ENCODE peak calls at places on chromosomes 3 and 15, in four cellular contexts. X is uterus, M is adrenal gland, W is breast epithelium. N is an unnamed sample.

GRCh38 chr3:31448035-31448881 is 84.5 kb upstream of the STT3B start:
- DNase-seq in M (no peak), W (no peak), X (no peak), N (peak; percentile 12)

GRCh38 chr15:57356636-57357035 is 19.7 kb upstream of the CGNL1 start:
- DNase-seq in M (no peak), X (no peak), W (no peak), N (peak; percentile 43)

GRCh38 chr3:145219355-145220196 is 941.4 kb downstream of the PLOD2 start:
- DNase-seq in M (no peak), X (no peak), W (no peak), N (no peak)

GRCh38 chr3:143179603-143180002 is 60.0 kb downstream of the CHST2 start:
- DNase-seq in M (no peak), W (no peak), X (no peak), N (no peak)

GRCh38 chr15:59994855-59995557 is 9.1 kb upstream of the FOXB1 start:
- DNase-seq in X (no peak), M (no peak), W (no peak), N (no peak)

GRCh38 chr3:129829640-129830039 is 63.9 kb downstream of the TMCC1 start:
- DNase-seq in W (peak; percentile 32), X (peak; percentile 30), M (peak; percentile 59), N (peak; percentile 95)

GRCh38 chr3:84943379-84943778 is 15.4 kb upstream of the CADM2 start:
- DNase-seq in X (no peak), M (no peak), W (no peak), N (no peak)

GRCh38 chr3:101072299-101072698 is 79.1 kb upstream of the ABI3BP start:
- DNase-seq in W (no peak), X (no peak), M (no peak), N (peak; percentile 52)

GRCh38 chr3:192188218-192188835 is 539.0 kb downstream of the FGF12 start:
- DNase-seq in W (no peak), M (peak; percentile 38), X (peak; percentile 39), N (peak; percentile 4)

GRCh38 chr15:70597056-70597603 is 166.2 kb downstream of the UACA start:
- DNase-seq in M (no peak), W (peak; percentile 40), X (no peak), N (no peak)

GRCh38 chr3:81218023-81218422 is 543.4 kb downstream of the GBE1 start:
- DNase-seq in M (no peak), W (no peak), X (no peak), N (no peak)

GRCh38 chr3:115111632-115112031 is 35.5 kb downstream of the ZBTB20 start:
- DNase-seq in M (no peak), X (no peak), W (no peak), N (no peak)

GRCh38 chr3:64332461-64333350 is 107.4 kb upstream of the PRICKLE2 start:
- DNase-seq in X (no peak), M (no peak), W (no peak), N (peak; percentile 71)

GRCh38 chr3:176275538-176275937 is 921.7 kb downstream of the TBL1XR1 start:
- DNase-seq in W (no peak), X (no peak), M (no peak), N (no peak)

GRCh38 chr3:112132975-112133448 is at the start of gene GCSAM:
- DNase-seq in X (no peak), M (peak; percentile 23), W (peak; percentile 51), N (no peak)

GRCh38 chr3:177089901-177090300 is 107.4 kb downstream of the TBL1XR1 start:
- DNase-seq in M (no peak), X (no peak), W (no peak), N (no peak)

GRCh38 chr15:38991126-38991525 is 426.5 kb upstream of the RASGRP1 start:
- DNase-seq in W (no peak), M (no peak), X (no peak), N (peak; percentile 56)

GRCh38 chr15:95603802-95604201 is 726.7 kb upstream of the NR2F2 start:
- DNase-seq in M (no peak), X (no peak), W (no peak), N (peak; percentile 23)

GRCh38 chr15:65409284-65409631 is 13.5 kb downstream of the IGDCC4 start:
- DNase-seq in M (no peak), W (no peak), X (no peak), N (peak; percentile 99)

GRCh38 chr3:175426805-175427204 is 567.7 kb downstream of the NAALADL2 start:
- DNase-seq in X (no peak), M (no peak), W (no peak), N (peak; percentile 45)

GRCh38 chr3:196684548-196685407 is 27.3 kb downstream of the CEP19 start:
- DNase-seq in X (peak; percentile 49), W (peak; percentile 33), M (peak; percentile 61), N (peak; percentile 47)

GRCh38 chr3:46479021-46479420 is 14.3 kb upstream of the LTF start:
- DNase-seq in X (no peak), M (no peak), W (no peak), N (no peak)

GRCh38 chr3:194369522-194370279 is at the start of gene LRRC15:
- DNase-seq in X (no peak), M (peak; percentile 40), W (no peak), N (peak; percentile 71)

GRCh38 chr15:73805504-73806089 is 52.4 kb upstream of the INSYN1 start:
- DNase-seq in W (no peak), M (no peak), X (no peak), N (no peak)

GRCh38 chr3:40079845-40080240 is 229.7 kb upstream of the EIF1B start:
- DNase-seq in M (no peak), X (no peak), W (no peak), N (no peak)

GRCh38 chr15:65132841-65133549 is 613 bp downstream of the PDCD7 start:
- DNase-seq in W (no peak), M (peak; percentile 35), X (no peak), N (peak; percentile 47)

GRCh38 chr15:90557651-90558084 is 27.9 kb downstream of the CRTC3 start:
- DNase-seq in W (peak; percentile 51), X (peak; percentile 87), M (peak; percentile 82), N (peak; percentile 65)

GRCh38 chr15:90184786-90185704 is 16.1 kb upstream of the SEMA4B start:
- DNase-seq in X (peak; percentile 76), M (peak; percentile 82), W (peak; percentile 43), N (no peak)

GRCh38 chr3:188788621-188789081 is 383.1 kb upstream of the TPRG1 start:
- DNase-seq in M (no peak), W (no peak), X (no peak), N (peak; percentile 97)

GRCh38 chr3:113531826-113532697 is at the start of gene SIDT1:
- DNase-seq in M (peak; percentile 25), W (no peak), X (no peak), N (no peak)
- TF ChIP-seq POLR2A in M (no peak), W (no peak), X (no peak), N (no peak)

GRCh38 chr15:40323239-40323952 is at the start of gene INAFM2:
- DNase-seq in X (peak; percentile 92), W (peak; percentile 72), M (peak; percentile 79), N (peak; percentile 92)
- TF ChIP-seq POLR2A in X (no peak), W (no peak), M (peak; percentile 43), N (peak; percentile 65)

GRCh38 chr15:63505842-63506222 is 1.4 kb downstream of the USP3 start:
- DNase-seq in X (no peak), M (no peak), W (no peak), N (no peak)
- TF ChIP-seq POLR2A in X (no peak), M (no peak), W (no peak), N (no peak)

DNA sequence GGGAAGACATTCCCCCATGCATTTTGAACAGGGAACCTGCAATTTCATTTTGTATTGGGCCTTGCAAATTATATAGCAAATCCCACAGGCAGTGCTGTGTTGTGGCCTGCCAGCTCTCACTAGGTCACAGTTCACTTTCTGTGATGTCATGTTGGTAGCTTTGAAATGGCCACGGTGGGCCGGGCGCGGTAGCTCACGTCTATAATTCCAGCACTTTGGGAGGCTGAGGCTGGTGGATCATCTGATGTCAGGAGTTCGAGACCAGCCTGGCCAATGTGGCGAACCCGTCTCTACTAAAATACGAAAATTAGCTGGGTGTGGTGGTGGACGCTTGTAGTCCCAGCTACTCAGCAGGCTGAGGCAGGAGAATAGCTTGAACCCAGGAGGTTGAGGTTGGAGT is 26.9 kb upstream of the C15orf39 start:
- DNase-seq in W (no peak), M (no peak), X (no peak), N (no peak)
- TF ChIP-seq POLR2A in W (no peak), M (no peak), X (no peak), N (no peak)

DNA sequence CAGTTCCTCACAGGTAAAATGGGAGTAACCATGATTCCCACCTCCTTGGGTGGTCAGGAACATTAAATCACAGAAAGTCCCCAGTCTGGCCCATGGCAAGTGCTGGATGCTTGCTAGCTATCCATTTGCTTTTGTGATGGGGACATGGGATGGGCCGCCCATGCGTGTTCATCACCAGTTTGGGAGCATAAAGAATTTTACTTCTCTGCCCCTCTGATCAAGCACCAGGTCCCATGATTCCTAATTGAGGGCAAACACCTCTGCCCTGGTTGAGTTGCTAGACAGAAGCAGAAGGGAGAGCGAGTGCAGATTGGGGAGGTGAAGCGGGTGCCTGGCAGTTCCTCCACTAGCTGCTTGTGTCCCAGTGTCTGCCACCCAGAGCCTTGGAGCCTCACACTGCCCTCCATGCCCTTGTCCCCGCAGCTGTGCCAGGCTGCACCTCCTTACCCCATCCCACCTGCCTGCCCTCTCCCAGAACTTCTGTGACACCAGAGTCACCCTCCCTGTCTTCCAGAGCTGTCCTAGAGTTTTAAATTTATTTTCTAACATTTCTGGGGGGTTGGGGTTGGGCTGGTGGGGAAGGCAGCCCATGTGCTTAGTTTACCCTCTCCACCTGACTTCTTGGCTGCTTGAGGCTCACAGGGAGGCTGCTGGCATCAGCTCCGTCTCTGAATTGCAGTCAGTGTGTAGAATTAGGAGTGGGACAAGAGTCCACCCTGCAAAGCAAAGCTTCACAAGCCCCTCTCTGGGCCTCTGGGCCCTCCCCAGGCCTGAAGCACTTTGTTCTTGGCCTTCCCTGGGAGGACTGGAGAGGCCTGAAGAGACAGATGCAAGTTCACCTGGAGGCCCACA is 18.4 kb downstream of the CFAP100 start:
- DNase-seq in W (no peak), X (no peak), M (no peak), N (no peak)
- TF ChIP-seq POLR2A in W (no peak), X (no peak), M (no peak), N (no peak)

DNA sequence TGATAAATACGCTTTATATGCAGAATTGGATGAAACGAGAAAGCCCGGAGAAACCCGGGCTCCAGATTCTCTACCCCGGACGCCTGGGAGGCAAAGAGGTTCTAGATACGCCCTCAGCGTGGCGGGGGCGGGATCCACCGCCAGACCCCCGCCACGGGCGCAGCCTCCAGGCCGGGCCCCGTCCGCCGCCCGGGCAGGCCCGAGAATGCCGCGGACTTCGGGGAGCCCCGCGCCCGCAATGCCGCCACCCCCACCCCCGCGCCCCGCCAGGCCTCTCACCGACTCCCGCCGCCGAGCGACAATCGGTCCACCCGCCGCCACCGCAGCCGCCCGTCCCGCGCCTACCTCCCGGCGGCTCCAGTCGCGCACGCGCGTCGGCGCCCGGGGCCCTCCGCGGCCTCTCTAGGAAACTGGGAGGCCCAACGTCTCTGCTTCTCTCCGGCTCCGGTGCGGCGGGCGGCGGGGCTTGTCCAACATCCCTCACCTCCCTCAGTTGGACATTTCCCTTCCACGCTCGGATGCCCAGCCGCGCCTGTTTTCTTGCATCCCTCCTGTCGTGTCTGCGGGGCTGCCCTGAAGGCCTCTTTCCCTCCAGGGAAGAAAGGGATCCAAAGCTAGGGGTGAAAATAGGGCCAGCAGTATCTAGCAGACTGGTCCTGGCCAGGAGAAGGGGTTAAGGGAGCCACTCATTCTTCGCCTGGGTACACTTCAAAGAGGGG is at the start of gene ZNF445:
- DNase-seq in W (peak; percentile 26), M (peak; percentile 82), X (peak; percentile 80), N (peak; percentile 74)
- TF ChIP-seq POLR2A in W (no peak), M (peak; percentile 35), X (no peak), N (peak; percentile 65)

GRCh38 chr15:83206971-83207621 is 527 bp downstream of the HDGFL3 start:
- DNase-seq in X (peak; percentile 49), M (peak; percentile 51), W (no peak), N (no peak)
- TF ChIP-seq POLR2A in X (no peak), M (no peak), W (no peak), N (no peak)

N was measured in IMR-90.